ENCODE peak calls at places on chromosomes 13 and 19, in four cellular contexts. P is cardiac fibroblast; S is stimulated activated CD4-positive, alpha-beta T cell treated with anti-CD3 and anti-CD28 coated beads, Interleukin-4, amount 100 ng/mL, for 4 hours; A is effector memory CD4-positive, alpha-beta T cell. M is an unnamed sample.

GRCh38 chr13:21548577-21548976 is 55.4 kb downstream of the MICU2 start:
- DNase-seq in A (no peak), S (no peak), P (no peak), M (no peak)

GRCh38 chr13:21537105-21537504 is 66.9 kb downstream of the MICU2 start:
- DNase-seq in A (no peak), P (peak), S (no peak), M (no peak)

GRCh38 chr19:30112171-30112570 is 170.1 kb downstream of the URI1 start:
- DNase-seq in P (no peak), A (no peak), S (no peak), M (no peak)

GRCh38 chr13:19862511-19863313 is 737 bp downstream of the ZMYM5 start:
- DNase-seq in P (peak), S (peak), A (no peak), M (no peak)

GRCh38 chr19:12933287-12934072 is at the start of gene FARSA:
- DNase-seq in A (peak), S (peak), P (peak), M (peak)

GRCh38 chr13:79097201-79097600 is 308.9 kb downstream of the RBM26 start:
- DNase-seq in P (no peak), S (no peak), A (no peak), M (no peak)

GRCh38 chr19:1057185-1057857 is 9.6 kb upstream of the ARHGAP45 start:
- DNase-seq in P (peak), S (no peak), A (no peak), M (no peak)

GRCh38 chr13:44231786-44232516 is 141.7 kb upstream of the SERP2 start:
- DNase-seq in A (no peak), P (peak), S (no peak), M (no peak)

M was measured in NCI-H1092.